ENCODE peak calls at places on chromosomes 4 and X, in nine cellular contexts. N, U, V, C, E, W, T, D and X are unnamed samples.

GRCh38 chr4:24802648-24803047 is 7.3 kb downstream of the SOD3 start:
- DNase-seq in N (no peak), E (no peak), W (no peak), T (peak), U (no peak), C (no peak), D (no peak), V (no peak), X (no peak)

GRCh38 chrX:18036394-18036793 is 175.3 kb upstream of the RAI2 start:
- DNase-seq in N (no peak), C (no peak), V (no peak), E (no peak), D (no peak), T (no peak), W (no peak), U (no peak), X (no peak)

GRCh38 chr4:139227729-139228404 is 50.8 kb upstream of the ELF2 start:
- DNase-seq in T (no peak), W (no peak), C (no peak), E (no peak), V (peak), N (no peak), D (no peak), U (no peak), X (no peak)

GRCh38 chr4:53015681-53016080 is 153.6 kb downstream of the RASL11B start:
- DNase-seq in C (peak), D (no peak), U (peak), E (no peak), T (no peak), V (peak), N (no peak), W (no peak), X (peak)

GRCh38 chr4:170674176-170674575 is 584.4 kb upstream of the AADAT start:
- DNase-seq in N (no peak), W (no peak), U (no peak), C (no peak), T (no peak), V (no peak), E (no peak), D (no peak), X (no peak)

GRCh38 chr4:142474398-142475087 is 371.6 kb downstream of the INPP4B start:
- DNase-seq in W (no peak), D (no peak), E (no peak), T (no peak), N (no peak), V (no peak), U (no peak), C (no peak), X (no peak)

GRCh38 chr4:150078996-150079581 is 844 bp downstream of the DCLK2 start:
- DNase-seq in U (peak), T (no peak), C (peak), D (peak), E (peak), W (no peak), N (peak), V (peak), X (peak)

GRCh38 chrX:120262781-120263719 is 12.4 kb downstream of the ZBTB33 start:
- DNase-seq in D (no peak), E (no peak), W (no peak), T (no peak), V (peak), U (no peak), N (no peak), C (no peak), X (no peak)

GRCh38 chrX:1124531-1124930 is 87.9 kb downstream of the CRLF2 start:
- DNase-seq in W (no peak), T (no peak), E (no peak), D (no peak), V (no peak), C (no peak), N (no peak), U (no peak), X (no peak)

GRCh38 chr4:41977709-41978108 is 3.8 kb upstream of the DCAF4L1 start:
- DNase-seq in E (no peak), D (no peak), V (no peak), T (no peak), C (no peak), W (no peak), N (no peak), U (no peak), X (no peak)

GRCh38 chrX:151873096-151873495 is 39.6 kb upstream of the MAGEA4 start:
- DNase-seq in E (no peak), D (no peak), U (no peak), N (no peak), T (no peak), W (no peak), V (no peak), C (no peak), X (no peak)

GRCh38 chr4:138330531-138330930 is 88.4 kb upstream of the SLC7A11 start:
- DNase-seq in T (no peak), C (no peak), W (no peak), N (no peak), E (no peak), D (peak), U (no peak), V (no peak), X (no peak)

GRCh38 chr4:123198706-123199105 is 197.9 kb upstream of the SPRY1 start:
- DNase-seq in U (no peak), D (no peak), V (no peak), C (no peak), E (no peak), T (no peak), N (no peak), W (no peak), X (no peak)

GRCh38 chr4:26151615-26152014 is 169.2 kb upstream of the RBPJ start:
- DNase-seq in E (no peak), U (no peak), W (no peak), T (no peak), V (no peak), N (no peak), C (no peak), D (no peak), X (peak)

GRCh38 chr4:150573534-150573933 is 8.4 kb upstream of the MAB21L2 start:
- DNase-seq in N (no peak), V (no peak), T (no peak), E (no peak), C (no peak), W (no peak), U (no peak), D (no peak), X (no peak)

GRCh38 chr4:129829373-129829772 is 733.4 kb downstream of the C4orf33 start:
- DNase-seq in D (no peak), W (no peak), V (no peak), E (no peak), N (no peak), T (no peak), U (no peak), C (no peak), X (no peak)

GRCh38 chr4:58074382-58074781 is 964.2 kb upstream of the IGFBP7 start:
- DNase-seq in W (no peak), N (no peak), T (no peak), C (no peak), V (no peak), U (no peak), D (no peak), E (no peak), X (no peak)

GRCh38 chrX:41475611-41476241 is 28.6 kb downstream of the NYX start:
- DNase-seq in W (no peak), D (no peak), T (no peak), C (no peak), N (no peak), V (peak), E (no peak), U (no peak), X (no peak)

GRCh38 chr4:588351-588849 is 12.3 kb upstream of the TMEM271 start:
- DNase-seq in V (no peak), U (no peak), D (no peak), T (no peak), W (no peak), C (no peak), N (no peak), E (no peak), X (no peak)

GRCh38 chr4:122836941-122837340 is 10.3 kb downstream of the FGF2 start:
- DNase-seq in U (no peak), E (no peak), C (no peak), V (no peak), T (no peak), D (no peak), N (no peak), W (no peak), X (no peak)

GRCh38 chrX:39487166-39488006 is 610.4 kb downstream of the BCOR start:
- DNase-seq in N (no peak), D (no peak), E (no peak), C (no peak), U (no peak), V (no peak), T (no peak), W (no peak), X (no peak)

GRCh38 chr4:165210566-165210965 is 3.2 kb downstream of the KLHL2 start:
- DNase-seq in N (no peak), C (no peak), U (no peak), W (no peak), T (no peak), V (no peak), E (no peak), D (no peak), X (no peak)

GRCh38 chrX:19107035-19107434 is 15.2 kb downstream of the ADGRG2 start:
- DNase-seq in N (no peak), E (no peak), C (no peak), U (no peak), W (no peak), D (no peak), T (no peak), V (peak), X (no peak)

GRCh38 chr4:1012031-1012739 is 759 bp downstream of the FGFRL1 start:
- DNase-seq in E (no peak), W (peak), D (peak), T (no peak), C (peak), N (no peak), V (peak), U (peak), X (peak)

GRCh38 chrX:2928583-2929434 is at the start of gene ARSD:
- DNase-seq in T (peak), N (peak), V (peak), D (peak), W (no peak), C (peak), E (peak), U (peak), X (peak)

GRCh38 chrX:103356897-103357296 is 591 bp downstream of the TCEAL9 start:
- DNase-seq in C (peak), N (no peak), T (no peak), E (no peak), V (peak), U (peak), W (no peak), D (peak), X (no peak)

GRCh38 chr4:153486281-153487151 is 20.4 kb downstream of the TMEM131L start:
- DNase-seq in W (no peak), T (no peak), E (no peak), C (no peak), D (peak), N (no peak), V (peak), U (no peak), X (no peak)
- TF ChIP-seq POLR2AphosphoS5 in W (no peak), T (peak), E (peak), C (no peak), D (peak), N (no peak), V (no peak), U (no peak), X (no peak)

GRCh38 chr4:5203925-5204324 is 152.6 kb downstream of the STK32B start:
- DNase-seq in T (no peak), U (no peak), V (no peak), N (no peak), D (no peak), C (no peak), E (no peak), W (no peak), X (no peak)

GRCh38 chr4:5203309-5203708 is 152.0 kb downstream of the STK32B start:
- DNase-seq in W (no peak), E (no peak), V (no peak), U (no peak), D (no peak), T (no peak), C (no peak), N (no peak), X (no peak)

GRCh38 chr4:5205981-5206380 is 154.7 kb downstream of the STK32B start:
- DNase-seq in T (no peak), V (no peak), C (no peak), N (no peak), W (no peak), E (no peak), U (no peak), D (no peak), X (no peak)

GRCh38 chr4:5204781-5205180 is 153.5 kb downstream of the STK32B start:
- DNase-seq in E (no peak), U (no peak), T (no peak), N (no peak), D (no peak), C (no peak), W (no peak), V (no peak), X (no peak)

GRCh38 chr4:5206391-5206790 is 155.1 kb downstream of the STK32B start:
- DNase-seq in T (peak), V (no peak), C (no peak), W (no peak), U (no peak), N (peak), E (no peak), D (no peak), X (no peak)
- TF ChIP-seq POLR2AphosphoS5 in T (no peak), V (no peak), C (no peak), W (no peak), U (no peak), N (no peak), E (no peak), D (no peak), X (peak)

DNA sequence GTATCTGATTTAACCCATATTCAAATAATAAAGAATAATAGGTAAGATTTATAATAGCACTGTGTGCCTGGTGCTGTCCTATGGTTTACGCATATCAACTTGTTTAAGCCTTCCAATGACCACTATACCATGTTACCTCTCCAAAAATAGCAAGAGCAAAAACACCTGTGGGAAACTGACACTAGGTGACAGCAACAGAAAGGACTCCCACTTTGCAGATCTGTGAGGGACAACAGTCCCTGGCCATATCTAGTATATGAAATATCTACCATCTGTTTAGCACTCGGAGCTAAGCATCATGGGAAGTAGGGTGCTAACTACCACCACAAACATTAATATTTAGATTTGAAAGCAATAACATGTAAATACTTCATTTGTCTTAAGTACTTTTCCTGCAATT is 55.7 kb upstream of the TXK start:
- DNase-seq in N (no peak), W (no peak), D (no peak), V (no peak), C (no peak), T (no peak), U (no peak), E (no peak), X (no peak)
- TF ChIP-seq POLR2AphosphoS5 in N (no peak), W (no peak), D (no peak), V (no peak), C (no peak), T (no peak), U (no peak), E (no peak), X (no peak)

GRCh38 chrX:153477039-153477438 is 6.7 kb upstream of the HAUS7 start:
- DNase-seq in D (no peak), C (peak), E (no peak), V (peak), W (no peak), T (no peak), U (no peak), N (no peak), X (no peak)
- TF ChIP-seq POLR2AphosphoS5 in D (no peak), C (peak), E (no peak), V (no peak), W (no peak), T (peak), U (no peak), N (no peak), X (no peak)

DNA sequence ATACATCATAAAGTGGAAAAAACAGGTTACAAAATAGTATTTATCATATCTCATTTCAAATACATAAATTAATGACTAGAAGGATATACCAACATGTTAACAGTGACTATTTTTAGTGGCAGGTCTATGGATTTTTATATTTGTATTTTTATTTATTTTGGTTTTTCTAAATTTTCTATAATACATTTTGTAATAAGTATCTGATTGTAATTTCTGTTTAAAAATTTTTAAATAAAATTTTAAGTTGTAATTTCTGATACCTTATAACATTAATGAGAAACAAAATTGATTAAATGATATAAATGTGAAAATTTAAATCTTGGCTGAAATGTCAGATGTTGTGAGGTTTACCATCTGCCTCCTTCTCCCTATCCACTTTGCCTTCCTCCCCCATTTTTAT is 2.5 kb downstream of the NONO start:
- DNase-seq in T (no peak), W (no peak), V (no peak), U (no peak), C (no peak), E (no peak), N (no peak), D (no peak), X (no peak)
- TF ChIP-seq POLR2AphosphoS5 in T (no peak), W (no peak), V (no peak), U (no peak), C (no peak), E (no peak), N (no peak), D (no peak), X (no peak)

GRCh38 chr4:6763330-6763851 is 19.1 kb upstream of the KIAA0232 start:
- DNase-seq in U (peak), E (no peak), T (no peak), V (peak), N (no peak), W (no peak), C (no peak), D (peak), X (no peak)
- TF ChIP-seq POLR2AphosphoS5 in U (no peak), E (no peak), T (peak), V (no peak), N (no peak), W (no peak), C (no peak), D (peak), X (no peak)